ENCODE peak calls at places on chromosomes 11 and 22, in ten cellular contexts. One of them, this sample, is unnamed.

GRCh38 chr11:100681064-100681502 is 6.0 kb upstream of the ARHGAP42 start:
- DNase-seq in GM12891: peak; percentile 74
- DNase-seq in stimulated activated naive CD4-positive, alpha-beta T cell treated with Interleukin-2 at 50 U/mL for 16 hours: no peak
- DNase-seq in AG04449: no peak
- DNase-seq in transverse colon: peak; percentile 89
- DNase-seq in tibial nerve: peak; percentile 70
- DNase-seq in kidney tubule cell: peak; percentile 84
- DNase-seq in LHCN-M2: peak; percentile 75
- DNase-seq in heart right ventricle: peak; percentile 37
- DNase-seq in COR-L47: peak; percentile 49
- DNase-seq in this sample: no peak

GRCh38 chr22:49400866-49401598 is 426.6 kb downstream of the BRD1 start:
- DNase-seq in GM12891: no peak
- DNase-seq in stimulated activated naive CD4-positive, alpha-beta T cell treated with Interleukin-2 at 50 U/mL for 16 hours: no peak
- DNase-seq in AG04449: no peak
- DNase-seq in transverse colon: no peak
- DNase-seq in tibial nerve: no peak
- DNase-seq in kidney tubule cell: no peak
- DNase-seq in LHCN-M2: no peak
- DNase-seq in heart right ventricle: no peak
- DNase-seq in COR-L47: no peak
- DNase-seq in this sample: no peak

GRCh38 chr22:46025973-46026906 is 49.3 kb upstream of the WNT7B start:
- DNase-seq in GM12891: no peak
- DNase-seq in stimulated activated naive CD4-positive, alpha-beta T cell treated with Interleukin-2 at 50 U/mL for 16 hours: no peak
- DNase-seq in AG04449: no peak
- DNase-seq in transverse colon: no peak
- DNase-seq in tibial nerve: peak; percentile 7
- DNase-seq in kidney tubule cell: no peak
- DNase-seq in LHCN-M2: no peak
- DNase-seq in heart right ventricle: no peak
- DNase-seq in COR-L47: no peak
- DNase-seq in this sample: no peak

GRCh38 chr11:36257351-36257750 is 31.9 kb downstream of the COMMD9 start:
- DNase-seq in GM12891: no peak
- DNase-seq in stimulated activated naive CD4-positive, alpha-beta T cell treated with Interleukin-2 at 50 U/mL for 16 hours: no peak
- DNase-seq in AG04449: no peak
- DNase-seq in transverse colon: no peak
- DNase-seq in tibial nerve: no peak
- DNase-seq in kidney tubule cell: peak; percentile 81
- DNase-seq in LHCN-M2: peak; percentile 65
- DNase-seq in heart right ventricle: no peak
- DNase-seq in COR-L47: no peak
- DNase-seq in this sample: no peak

GRCh38 chr11:65439331-65440181 is 17.0 kb downstream of the NEAT1 start:
- DNase-seq in GM12891: no peak
- DNase-seq in stimulated activated naive CD4-positive, alpha-beta T cell treated with Interleukin-2 at 50 U/mL for 16 hours: no peak
- DNase-seq in AG04449: no peak
- DNase-seq in transverse colon: no peak
- DNase-seq in tibial nerve: no peak
- DNase-seq in kidney tubule cell: peak; percentile 38
- DNase-seq in LHCN-M2: peak; percentile 39
- DNase-seq in heart right ventricle: no peak
- DNase-seq in COR-L47: no peak
- DNase-seq in this sample: no peak

GRCh38 chr22:17842386-17842785 is 68.1 kb upstream of the BID start:
- DNase-seq in GM12891: peak; percentile 66
- DNase-seq in stimulated activated naive CD4-positive, alpha-beta T cell treated with Interleukin-2 at 50 U/mL for 16 hours: peak; percentile 34
- DNase-seq in AG04449: no peak
- DNase-seq in transverse colon: peak; percentile 62
- DNase-seq in tibial nerve: no peak
- DNase-seq in kidney tubule cell: peak; percentile 58
- DNase-seq in LHCN-M2: no peak
- DNase-seq in heart right ventricle: peak; percentile 39
- DNase-seq in COR-L47: no peak
- DNase-seq in this sample: no peak

GRCh38 chr11:60874421-60875365 is 7.4 kb downstream of the ZP1 start:
- DNase-seq in GM12891: no peak
- DNase-seq in stimulated activated naive CD4-positive, alpha-beta T cell treated with Interleukin-2 at 50 U/mL for 16 hours: no peak
- DNase-seq in AG04449: no peak
- DNase-seq in transverse colon: no peak
- DNase-seq in tibial nerve: no peak
- DNase-seq in kidney tubule cell: no peak
- DNase-seq in LHCN-M2: no peak
- DNase-seq in heart right ventricle: no peak
- DNase-seq in COR-L47: no peak
- DNase-seq in this sample: no peak

GRCh38 chr11:60866911-60867870 is at the start of gene ZP1:
- DNase-seq in GM12891: no peak
- DNase-seq in stimulated activated naive CD4-positive, alpha-beta T cell treated with Interleukin-2 at 50 U/mL for 16 hours: no peak
- DNase-seq in AG04449: no peak
- DNase-seq in transverse colon: no peak
- DNase-seq in tibial nerve: peak; percentile 41
- DNase-seq in kidney tubule cell: peak; percentile 47
- DNase-seq in LHCN-M2: no peak
- DNase-seq in heart right ventricle: no peak
- DNase-seq in COR-L47: no peak
- DNase-seq in this sample: no peak

GRCh38 chr11:70694371-70694770 is 296.0 kb downstream of the CTTN start:
- DNase-seq in GM12891: no peak
- DNase-seq in stimulated activated naive CD4-positive, alpha-beta T cell treated with Interleukin-2 at 50 U/mL for 16 hours: no peak
- DNase-seq in AG04449: no peak
- DNase-seq in transverse colon: no peak
- DNase-seq in tibial nerve: no peak
- DNase-seq in kidney tubule cell: no peak
- DNase-seq in LHCN-M2: no peak
- DNase-seq in heart right ventricle: no peak
- DNase-seq in COR-L47: no peak
- DNase-seq in this sample: no peak

GRCh38 chr11:120254788-120255518 is 15.0 kb downstream of the POU2F3 start:
- DNase-seq in GM12891: peak; percentile 43
- DNase-seq in stimulated activated naive CD4-positive, alpha-beta T cell treated with Interleukin-2 at 50 U/mL for 16 hours: no peak
- DNase-seq in AG04449: no peak
- DNase-seq in transverse colon: no peak
- DNase-seq in tibial nerve: no peak
- DNase-seq in kidney tubule cell: no peak
- DNase-seq in LHCN-M2: no peak
- DNase-seq in heart right ventricle: no peak
- DNase-seq in COR-L47: no peak
- DNase-seq in this sample: peak; percentile 79

GRCh38 chr11:5737672-5738071 is 1.4 kb downstream of the OR56B1 start:
- DNase-seq in GM12891: no peak
- DNase-seq in stimulated activated naive CD4-positive, alpha-beta T cell treated with Interleukin-2 at 50 U/mL for 16 hours: no peak
- DNase-seq in AG04449: no peak
- DNase-seq in transverse colon: no peak
- DNase-seq in tibial nerve: no peak
- DNase-seq in kidney tubule cell: peak; percentile 11
- DNase-seq in LHCN-M2: no peak
- DNase-seq in heart right ventricle: no peak
- DNase-seq in COR-L47: no peak
- DNase-seq in this sample: no peak

GRCh38 chr11:106959800-106960199 is 58.5 kb downstream of the GUCY1A2 start:
- DNase-seq in GM12891: no peak
- DNase-seq in stimulated activated naive CD4-positive, alpha-beta T cell treated with Interleukin-2 at 50 U/mL for 16 hours: no peak
- DNase-seq in AG04449: peak; percentile 64
- DNase-seq in transverse colon: no peak
- DNase-seq in tibial nerve: no peak
- DNase-seq in kidney tubule cell: no peak
- DNase-seq in LHCN-M2: no peak
- DNase-seq in heart right ventricle: no peak
- DNase-seq in COR-L47: no peak
- DNase-seq in this sample: no peak

This sample was measured in iPS DF 19.7.